ENCODE peak calls at places on chromosome 12, in five cellular contexts. One of them, this sample, is unnamed.
A peak's percentile ranks its signal among the peaks of the same experiment; 100 is the strongest.

GRCh38 chr12:38890102-38890501 is 15.3 kb downstream of the CPNE8 start:
- DNase-seq in tibial nerve: no peak
- DNase-seq in WERI-Rb-1: no peak
- DNase-seq in psoas muscle: no peak
- DNase-seq in cardiac fibroblast: no peak
- DNase-seq in this sample: no peak

GRCh38 chr12:49131973-49132461 is 822 bp upstream of the TUBA1B start:
- DNase-seq in psoas muscle: no peak
- DNase-seq in tibial nerve: peak; percentile 8
- DNase-seq in cardiac fibroblast: peak; percentile 58
- DNase-seq in WERI-Rb-1: peak; percentile 71
- DNase-seq in this sample: no peak

GRCh38 chr12:1873531-1874149 is 44.8 kb downstream of the CACNA2D4 start:
- DNase-seq in tibial nerve: no peak
- DNase-seq in WERI-Rb-1: no peak
- DNase-seq in cardiac fibroblast: no peak
- DNase-seq in psoas muscle: no peak
- DNase-seq in this sample: no peak

GRCh38 chr12:3296409-3296701 is 194.6 kb upstream of the PRMT8 start:
- DNase-seq in cardiac fibroblast: no peak
- DNase-seq in WERI-Rb-1: peak; percentile 54
- DNase-seq in psoas muscle: no peak
- DNase-seq in tibial nerve: no peak
- DNase-seq in this sample: no peak

GRCh38 chr12:65155784-65156183 is 13.6 kb upstream of the LEMD3 start:
- DNase-seq in WERI-Rb-1: no peak
- DNase-seq in tibial nerve: no peak
- DNase-seq in psoas muscle: no peak
- DNase-seq in cardiac fibroblast: no peak
- DNase-seq in this sample: no peak

GRCh38 chr12:57817261-57817989 is 1.1 kb downstream of the AVIL start:
- DNase-seq in cardiac fibroblast: no peak
- DNase-seq in tibial nerve: no peak
- DNase-seq in WERI-Rb-1: no peak
- DNase-seq in psoas muscle: no peak
- DNase-seq in this sample: no peak

GRCh38 chr12:27191531-27191930 is 52.6 kb upstream of the STK38L start:
- DNase-seq in cardiac fibroblast: no peak
- DNase-seq in tibial nerve: no peak
- DNase-seq in psoas muscle: no peak
- DNase-seq in WERI-Rb-1: no peak
- DNase-seq in this sample: no peak

GRCh38 chr12:92193063-92193462 is 47.4 kb upstream of the BTG1 start:
- DNase-seq in WERI-Rb-1: no peak
- DNase-seq in cardiac fibroblast: no peak
- DNase-seq in tibial nerve: no peak
- DNase-seq in psoas muscle: no peak
- DNase-seq in this sample: no peak

GRCh38 chr12:76813972-76814371 is 50.1 kb downstream of the ZDHHC17 start:
- DNase-seq in WERI-Rb-1: no peak
- DNase-seq in psoas muscle: no peak
- DNase-seq in tibial nerve: no peak
- DNase-seq in cardiac fibroblast: no peak
- DNase-seq in this sample: no peak

GRCh38 chr12:65121049-65121955 is at the start of gene WIF1:
- DNase-seq in cardiac fibroblast: peak; percentile 6
- DNase-seq in tibial nerve: no peak
- DNase-seq in psoas muscle: peak; percentile 21
- DNase-seq in WERI-Rb-1: peak; percentile 56
- DNase-seq in this sample: peak; percentile 1

GRCh38 chr12:130649646-130650045 is 66.5 kb downstream of the RIMBP2 start:
- DNase-seq in psoas muscle: no peak
- DNase-seq in tibial nerve: no peak
- DNase-seq in cardiac fibroblast: no peak
- DNase-seq in WERI-Rb-1: no peak
- DNase-seq in this sample: no peak

GRCh38 chr12:10395390-10395998 is 5.7 kb upstream of the KLRK1 start:
- DNase-seq in cardiac fibroblast: peak; percentile 78
- DNase-seq in WERI-Rb-1: no peak
- DNase-seq in psoas muscle: peak; percentile 21
- DNase-seq in tibial nerve: peak; percentile 37
- DNase-seq in this sample: no peak

GRCh38 chr12:9935026-9935425 is 2.9 kb upstream of the CLEC2A start:
- DNase-seq in psoas muscle: no peak
- DNase-seq in WERI-Rb-1: no peak
- DNase-seq in tibial nerve: no peak
- DNase-seq in cardiac fibroblast: no peak
- DNase-seq in this sample: no peak

GRCh38 chr12:58537278-58537677 is 383.0 kb downstream of the LRIG3 start:
- DNase-seq in psoas muscle: no peak
- DNase-seq in tibial nerve: no peak
- DNase-seq in cardiac fibroblast: peak; percentile 56
- DNase-seq in WERI-Rb-1: no peak
- DNase-seq in this sample: no peak

GRCh38 chr12:25051583-25052190 is 102.8 kb upstream of the BCAT1 start:
- DNase-seq in cardiac fibroblast: no peak
- DNase-seq in tibial nerve: no peak
- DNase-seq in psoas muscle: no peak
- DNase-seq in WERI-Rb-1: no peak
- DNase-seq in this sample: peak; percentile 35

GRCh38 chr12:130826151-130826801 is 12.8 kb downstream of the STX2 start:
- DNase-seq in psoas muscle: peak; percentile 40
- DNase-seq in cardiac fibroblast: peak; percentile 57
- DNase-seq in WERI-Rb-1: peak; percentile 73
- DNase-seq in tibial nerve: no peak
- DNase-seq in this sample: peak; percentile 67

GRCh38 chr12:118102070-118102469 is 1.7 kb downstream of the VSIG10 start:
- DNase-seq in tibial nerve: no peak
- DNase-seq in WERI-Rb-1: no peak
- DNase-seq in cardiac fibroblast: no peak
- DNase-seq in psoas muscle: no peak
- DNase-seq in this sample: no peak

GRCh38 chr12:13141686-13142085 is 38.2 kb upstream of the GSG1 start:
- DNase-seq in cardiac fibroblast: no peak
- DNase-seq in tibial nerve: no peak
- DNase-seq in psoas muscle: no peak
- DNase-seq in WERI-Rb-1: no peak
- DNase-seq in this sample: no peak

GRCh38 chr12:53676715-53677611 is 1.1 kb upstream of the ATP5MC2 start:
- DNase-seq in cardiac fibroblast: peak; percentile 60
- DNase-seq in psoas muscle: peak; percentile 65
- DNase-seq in WERI-Rb-1: peak; percentile 85
- DNase-seq in tibial nerve: peak; percentile 34
- DNase-seq in this sample: no peak

GRCh38 chr12:52195065-52195730 is 3.4 kb upstream of the KRT80 start:
- DNase-seq in psoas muscle: no peak
- DNase-seq in WERI-Rb-1: peak; percentile 40
- DNase-seq in tibial nerve: no peak
- DNase-seq in cardiac fibroblast: peak; percentile 83
- DNase-seq in this sample: no peak

GRCh38 chr12:52190860-52191729 is 719 bp downstream of the KRT80 start:
- DNase-seq in psoas muscle: no peak
- DNase-seq in WERI-Rb-1: no peak
- DNase-seq in cardiac fibroblast: no peak
- DNase-seq in tibial nerve: no peak
- DNase-seq in this sample: no peak

GRCh38 chr12:52193991-52194390 is 2.2 kb upstream of the KRT80 start:
- DNase-seq in tibial nerve: no peak
- DNase-seq in WERI-Rb-1: no peak
- DNase-seq in psoas muscle: no peak
- DNase-seq in cardiac fibroblast: peak; percentile 85
- DNase-seq in this sample: no peak

GRCh38 chr12:52189376-52190174 is 2.2 kb downstream of the KRT80 start:
- DNase-seq in tibial nerve: no peak
- DNase-seq in WERI-Rb-1: no peak
- DNase-seq in psoas muscle: no peak
- DNase-seq in cardiac fibroblast: peak; percentile 70
- DNase-seq in this sample: no peak

DNA sequence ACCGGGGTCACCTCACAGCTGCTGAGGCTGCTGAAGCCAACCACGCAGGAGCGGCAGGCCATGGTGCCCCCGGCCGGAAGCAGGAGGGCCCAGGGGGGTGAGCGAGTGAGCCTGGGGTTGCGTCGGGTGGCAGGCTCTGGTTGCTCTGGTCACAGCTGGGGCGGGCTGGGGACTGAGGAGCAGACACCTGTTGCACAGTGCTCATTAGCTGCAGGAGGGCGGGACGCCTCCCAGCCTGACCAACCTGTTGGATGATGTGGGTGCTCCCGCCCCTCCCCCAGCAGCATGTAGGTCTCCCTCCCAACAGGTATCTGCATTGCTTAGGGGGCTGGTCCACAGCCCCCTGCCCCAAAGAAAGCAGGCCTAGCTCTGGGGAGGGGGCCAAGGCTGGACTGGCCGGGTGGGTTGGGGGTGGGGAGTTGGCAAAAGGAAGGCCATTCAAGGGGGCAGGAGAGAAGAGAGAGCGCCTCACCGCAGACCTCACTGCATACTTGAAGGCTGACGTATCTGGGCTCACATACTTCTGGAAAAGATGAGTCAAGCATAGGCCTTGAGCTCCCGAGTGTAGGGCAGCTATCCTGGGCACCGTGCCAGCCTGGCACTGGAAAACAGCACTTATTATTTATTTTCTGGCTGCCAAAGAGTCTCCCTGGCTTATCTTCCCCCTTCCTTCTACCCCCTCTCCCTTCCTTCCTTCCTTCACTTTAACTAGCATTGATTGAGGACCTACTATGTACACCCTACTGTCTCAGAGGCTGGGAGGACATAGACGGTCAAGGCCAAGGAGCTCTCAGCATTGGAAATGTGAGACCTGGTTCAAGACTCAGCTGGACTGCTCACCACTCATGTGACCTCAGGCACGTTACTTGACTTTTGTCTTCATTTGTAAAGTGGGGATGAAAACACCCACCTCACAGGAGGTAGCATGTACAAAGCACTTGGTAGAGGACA is at the start of gene KRT80:
- DNase-seq in tibial nerve: peak; percentile 73
- DNase-seq in psoas muscle: peak; percentile 86
- DNase-seq in WERI-Rb-1: no peak
- DNase-seq in cardiac fibroblast: peak; percentile 99
- DNase-seq in this sample: no peak
- H3K4me3 ChIP-seq in tibial nerve: no peak within 1 kb of the TSS
- H3K4me3 ChIP-seq in psoas muscle: no peak within 1 kb of the TSS
- H3K4me3 ChIP-seq in WERI-Rb-1: no peak within 1 kb of the TSS
- H3K4me3 ChIP-seq in cardiac fibroblast: no peak within 1 kb of the TSS
- H3K4me3 ChIP-seq in this sample: no peak within 1 kb of the TSS

GRCh38 chr12:93741741-93742085 is 64.5 kb downstream of the CRADD start:
- DNase-seq in WERI-Rb-1: no peak
- DNase-seq in tibial nerve: peak; percentile 23
- DNase-seq in cardiac fibroblast: no peak
- DNase-seq in psoas muscle: no peak
- DNase-seq in this sample: no peak

GRCh38 chr12:93737457-93738198 is 60.5 kb downstream of the CRADD start:
- DNase-seq in tibial nerve: no peak
- DNase-seq in psoas muscle: no peak
- DNase-seq in WERI-Rb-1: no peak
- DNase-seq in cardiac fibroblast: no peak
- DNase-seq in this sample: no peak

GRCh38 chr12:93740721-93741120 is 63.5 kb downstream of the CRADD start:
- DNase-seq in psoas muscle: no peak
- DNase-seq in cardiac fibroblast: peak; percentile 25
- DNase-seq in tibial nerve: no peak
- DNase-seq in WERI-Rb-1: no peak
- DNase-seq in this sample: no peak

GRCh38 chr12:93736640-93737178 is 59.5 kb downstream of the CRADD start:
- DNase-seq in WERI-Rb-1: no peak
- DNase-seq in tibial nerve: no peak
- DNase-seq in psoas muscle: no peak
- DNase-seq in cardiac fibroblast: no peak
- DNase-seq in this sample: no peak

DNA sequence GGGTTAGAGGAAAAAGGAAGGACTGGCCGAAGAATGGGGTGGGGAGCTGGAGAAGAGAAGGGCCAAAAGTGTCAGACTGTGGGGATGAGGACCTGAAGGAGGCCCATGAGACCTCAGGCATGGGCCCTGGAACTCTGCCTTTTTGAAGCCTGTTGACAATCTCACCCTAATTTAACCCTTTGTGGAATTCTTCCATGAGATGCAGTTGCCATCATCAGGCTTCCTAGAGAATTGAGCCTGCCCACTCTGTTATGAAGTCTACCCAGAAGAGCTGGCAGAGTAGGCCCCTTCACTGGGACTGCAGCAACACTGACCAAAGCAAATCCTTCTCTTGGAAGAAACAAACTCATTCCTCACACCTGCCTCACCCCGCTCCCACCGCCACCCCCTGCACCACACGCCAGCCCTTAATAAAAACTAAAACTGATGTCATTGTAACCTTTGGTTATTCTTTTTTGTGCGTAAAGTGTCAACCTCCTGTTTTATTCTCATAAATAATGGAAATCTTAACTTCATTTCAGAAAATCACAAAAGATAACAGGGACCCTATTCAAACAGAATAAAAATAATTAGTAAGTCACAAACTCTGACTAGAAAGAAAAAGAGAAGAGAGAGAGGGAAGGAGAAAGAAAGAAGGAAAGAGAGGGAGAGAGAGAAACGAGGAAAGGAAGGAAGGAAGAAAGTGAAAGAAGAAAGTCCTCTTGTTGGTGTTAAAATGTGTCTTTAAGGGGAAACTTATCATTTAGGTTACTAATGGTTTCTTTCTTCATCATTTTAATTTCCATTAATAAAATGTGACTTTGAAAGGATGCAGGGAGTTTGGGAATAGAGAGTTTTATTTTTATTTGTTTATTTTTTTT is 61.3 kb downstream of the CRADD start:
- DNase-seq in WERI-Rb-1: no peak
- DNase-seq in tibial nerve: no peak
- DNase-seq in psoas muscle: no peak
- DNase-seq in cardiac fibroblast: no peak
- DNase-seq in this sample: no peak
- H3K4me3 ChIP-seq in WERI-Rb-1: no peak overlapping the region
- H3K4me3 ChIP-seq in tibial nerve: no peak overlapping the region
- H3K4me3 ChIP-seq in psoas muscle: peak overlapping the region; percentile 37
- H3K4me3 ChIP-seq in cardiac fibroblast: no peak overlapping the region
- H3K4me3 ChIP-seq in this sample: no peak overlapping the region

DNA sequence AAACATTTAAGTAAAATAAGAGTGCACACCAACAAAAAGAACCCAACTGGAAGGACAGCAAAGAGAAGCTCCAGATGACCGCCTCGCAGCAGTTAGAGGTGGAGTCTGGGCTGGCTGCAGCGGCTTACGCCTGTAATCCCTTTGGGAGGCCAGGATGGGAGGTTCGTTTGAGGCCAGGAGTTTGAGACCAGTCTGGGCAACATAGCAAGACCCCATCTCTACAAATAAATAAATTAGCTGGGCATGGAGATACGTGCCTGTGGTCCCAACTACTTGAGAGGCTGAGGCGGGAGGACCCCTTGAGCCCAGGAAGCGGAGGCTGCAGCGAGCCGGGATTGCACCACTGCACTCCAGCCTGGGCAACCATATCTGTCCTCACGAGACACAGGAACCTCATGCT is 15.2 kb downstream of the LRCOL1 start:
- DNase-seq in psoas muscle: no peak
- DNase-seq in cardiac fibroblast: no peak
- DNase-seq in WERI-Rb-1: no peak
- DNase-seq in tibial nerve: no peak
- DNase-seq in this sample: no peak
- H3K4me3 ChIP-seq in psoas muscle: no peak overlapping the region
- H3K4me3 ChIP-seq in cardiac fibroblast: no peak overlapping the region
- H3K4me3 ChIP-seq in WERI-Rb-1: no peak overlapping the region
- H3K4me3 ChIP-seq in tibial nerve: no peak overlapping the region
- H3K4me3 ChIP-seq in this sample: no peak overlapping the region

GRCh38 chr12:122874081-122874480 is 21.8 kb downstream of the VPS37B start:
- DNase-seq in psoas muscle: no peak
- DNase-seq in cardiac fibroblast: no peak
- DNase-seq in tibial nerve: no peak
- DNase-seq in WERI-Rb-1: no peak
- DNase-seq in this sample: peak; percentile 56
- H3K4me3 ChIP-seq in psoas muscle: no peak overlapping the region
- H3K4me3 ChIP-seq in cardiac fibroblast: no peak overlapping the region
- H3K4me3 ChIP-seq in tibial nerve: no peak overlapping the region
- H3K4me3 ChIP-seq in WERI-Rb-1: no peak overlapping the region
- H3K4me3 ChIP-seq in this sample: no peak overlapping the region

This sample was measured in CD8-positive, alpha-beta memory T cell.